ENCODE peak calls at places on chromosome 16, in six cellular contexts. V is GM13976; J is activated CD8-positive, alpha-beta memory T cell treated with anti-CD3 and anti-CD28 coated beads for 24 hours; I is heart right ventricle; E is NCI-H2081; S is M059J. A is an unnamed sample.

GRCh38 chr16:14462811-14463210 is 167.2 kb downstream of the PARN start:
- DNase-seq in S (peak; percentile 42), V (no peak), E (no peak), J (no peak), I (no peak), A (no peak)

GRCh38 chr16:85996843-85997242 is 97.9 kb downstream of the IRF8 start:
- DNase-seq in S (no peak), V (peak; percentile 11), J (no peak), I (no peak), E (no peak), A (no peak)

GRCh38 chr16:88303405-88303804 is 79.4 kb upstream of the ZNF469 start:
- DNase-seq in I (no peak), J (no peak), S (no peak), V (no peak), E (no peak), A (no peak)

GRCh38 chr16:28553776-28554633 is at the start of gene SGF29:
- DNase-seq in S (peak; percentile 86), I (peak; percentile 92), V (peak; percentile 97), J (peak; percentile 97), E (peak; percentile 91), A (peak; percentile 87)

GRCh38 chr16:69412287-69412686 is 12.1 kb upstream of the CYB5B start:
- DNase-seq in E (no peak), J (peak; percentile 32), V (no peak), S (no peak), I (no peak), A (no peak)

GRCh38 chr16:30774367-30775130 is 12.4 kb downstream of the RNF40 start:
- DNase-seq in I (no peak), J (no peak), V (no peak), E (no peak), S (no peak), A (no peak)

GRCh38 chr16:25110392-25110947 is 1.1 kb upstream of the LCMT1 start:
- DNase-seq in S (no peak), I (no peak), J (no peak), E (peak; percentile 48), V (no peak), A (no peak)

GRCh38 chr16:58451945-58452401 is 48.0 kb upstream of the NDRG4 start:
- DNase-seq in S (peak; percentile 82), E (no peak), J (no peak), V (no peak), I (no peak), A (no peak)

GRCh38 chr16:1770328-1771071 is 843 bp downstream of the NME3 start:
- DNase-seq in S (no peak), J (peak; percentile 84), E (peak; percentile 88), V (peak; percentile 81), I (peak; percentile 75), A (no peak)

GRCh38 chr16:54286067-54286329 is 589 bp downstream of the IRX3 start:
- DNase-seq in J (peak; percentile 56), E (no peak), S (no peak), I (no peak), V (no peak), A (peak; percentile 26)

GRCh38 chr16:69328854-69329316 is 1.5 kb downstream of the PDF start:
- DNase-seq in E (peak; percentile 3), V (no peak), J (peak; percentile 62), I (no peak), S (peak; percentile 59), A (no peak)